ENCODE peak calls at places on chromosomes 3 and 15, in six cellular contexts. E, N, J, W, T and X are unnamed samples.

GRCh38 chr15:58058068-58058467 is 7.4 kb downstream of the ALDH1A2 start:
- DNase-seq in E (no peak), N (no peak), J (no peak), W (no peak), T (no peak), X (no peak)

GRCh38 chr15:72136170-72137051 is 18.2 kb downstream of the SENP8 start:
- DNase-seq in E (peak), N (no peak), J (no peak), W (no peak), T (no peak), X (no peak)

GRCh38 chr15:42591238-42591936 is 16.0 kb downstream of the STARD9 start:
- DNase-seq in E (no peak), N (no peak), J (peak), W (peak), T (peak), X (no peak)

GRCh38 chr3:110656394-110656793 is 415.2 kb upstream of the NECTIN3 start:
- DNase-seq in E (no peak), N (no peak), J (peak), W (no peak), T (no peak), X (no peak)

GRCh38 chr3:48446043-48446424 is 503 bp upstream of the ATRIP start:
- DNase-seq in E (no peak), N (no peak), J (no peak), W (no peak), T (no peak), X (no peak)

GRCh38 chr15:47998523-47999113 is 122.2 kb upstream of the SLC24A5 start:
- DNase-seq in E (no peak), N (no peak), J (no peak), W (no peak), T (no peak), X (no peak)

GRCh38 chr3:86814321-86814720 is 176.6 kb downstream of the VGLL3 start:
- DNase-seq in E (no peak), N (no peak), J (no peak), W (no peak), T (no peak), X (no peak)

GRCh38 chr3:185744997-185745843 is 79.6 kb downstream of the IGF2BP2 start:
- DNase-seq in E (no peak), N (no peak), J (peak), W (peak), T (peak), X (no peak)

GRCh38 chr3:107206141-107206540 is 171.1 kb upstream of the CCDC54 start:
- DNase-seq in E (no peak), N (no peak), J (peak), W (peak), T (peak), X (no peak)

GRCh38 chr15:50202003-50202402 is 20.0 kb downstream of the SLC27A2 start:
- DNase-seq in E (no peak), N (no peak), J (no peak), W (no peak), T (no peak), X (no peak)

GRCh38 chr3:126064627-126065258 is 19.2 kb downstream of the SLC41A3 start:
- DNase-seq in E (no peak), N (no peak), J (no peak), W (no peak), T (no peak), X (peak)

GRCh38 chr3:48086736-48087470 is 70.7 kb upstream of the MAP4 start:
- DNase-seq in E (no peak), N (no peak), J (no peak), W (no peak), T (no peak), X (no peak)

GRCh38 chr3:112629425-112629824 is 11.5 kb downstream of the CCDC80 start:
- DNase-seq in E (no peak), N (no peak), J (no peak), W (peak), T (peak), X (no peak)

GRCh38 chr15:72285927-72286516 is 13.7 kb upstream of the PARP6 start:
- DNase-seq in E (no peak), N (peak), J (peak), W (no peak), T (peak), X (peak)

GRCh38 chr3:61631108-61631769 is 69.9 kb downstream of the PTPRG start:
- DNase-seq in E (no peak), N (no peak), J (no peak), W (no peak), T (no peak), X (no peak)

GRCh38 chr3:174495231-174495755 is 363.8 kb upstream of the NAALADL2 start:
- DNase-seq in E (no peak), N (no peak), J (no peak), W (no peak), T (peak), X (no peak)

GRCh38 chr3:139353920-139354556 is 10.2 kb downstream of the MRPS22 start:
- DNase-seq in E (peak), N (no peak), J (peak), W (peak), T (peak), X (no peak)

GRCh38 chr3:42267878-42268277 is 1.9 kb upstream of the CCK start:
- DNase-seq in E (no peak), N (no peak), J (no peak), W (no peak), T (no peak), X (no peak)